ENCODE peak calls at places on chromosomes 13 and 19, in ten cellular contexts. U, Y, B, Q, W, C, G, N, D and V are unnamed samples.

GRCh38 chr13:108681986-108682562 is 52.7 kb downstream of the MYO16 start:
- DNase-seq in U (no peak), Y (no peak), B (no peak), Q (no peak), W (no peak), C (no peak), G (no peak), N (no peak), D (no peak), V (no peak)

GRCh38 chr13:30713133-30713532 is 22.2 kb upstream of the ALOX5AP start:
- DNase-seq in U (no peak), Y (no peak), B (peak; percentile 69), Q (no peak), W (no peak), C (peak; percentile 65), G (no peak), N (no peak), D (no peak), V (peak; percentile 29)

GRCh38 chr19:55636723-55637122 is 4.1 kb upstream of the ZNF580 start:
- DNase-seq in U (no peak), Y (no peak), B (no peak), Q (no peak), W (no peak), C (no peak), G (no peak), N (no peak), D (no peak), V (no peak)

GRCh38 chr19:3618144-3618810 is 8.3 kb downstream of the CACTIN start:
- DNase-seq in U (peak; percentile 73), Y (no peak), B (peak; percentile 86), Q (no peak), W (peak; percentile 67), C (no peak), G (peak; percentile 66), N (peak; percentile 63), D (peak; percentile 12), V (peak; percentile 38)

GRCh38 chr13:51148952-51149573 is 38.0 kb upstream of the C13orf42 start:
- DNase-seq in U (peak; percentile 86), Y (peak; percentile 8), B (no peak), Q (no peak), W (peak; percentile 82), C (no peak), G (peak; percentile 64), N (peak; percentile 68), D (no peak), V (peak; percentile 78)

GRCh38 chr19:29953352-29954247 is 11.6 kb downstream of the URI1 start:
- DNase-seq in U (no peak), Y (no peak), B (no peak), Q (no peak), W (peak; percentile 21), C (no peak), G (no peak), N (peak; percentile 27), D (no peak), V (no peak)

GRCh38 chr13:29958476-29958875 is 108.1 kb upstream of the UBL3 start:
- DNase-seq in U (no peak), Y (no peak), B (no peak), Q (no peak), W (no peak), C (no peak), G (no peak), N (no peak), D (no peak), V (no peak)

GRCh38 chr13:44396963-44397580 is 23.4 kb downstream of the SERP2 start:
- DNase-seq in U (no peak), Y (no peak), B (peak; percentile 59), Q (no peak), W (peak; percentile 86), C (peak; percentile 28), G (no peak), N (peak; percentile 73), D (no peak), V (no peak)

GRCh38 chr19:17304386-17305047 is 1.2 kb upstream of the MRPL34 start:
- DNase-seq in U (no peak), Y (no peak), B (no peak), Q (no peak), W (no peak), C (peak; percentile 70), G (no peak), N (no peak), D (no peak), V (no peak)

GRCh38 chr19:45404557-45405434 is at the start of gene PPP1R13L:
- DNase-seq in U (peak; percentile 98), Y (peak; percentile 94), B (peak; percentile 91), Q (peak; percentile 94), W (peak; percentile 80), C (peak; percentile 94), G (peak; percentile 80), N (peak; percentile 53), D (peak; percentile 32), V (peak; percentile 90)

GRCh38 chr19:10655457-10656312 is 1.5 kb downstream of the ILF3 start:
- DNase-seq in U (no peak), Y (peak; percentile 40), B (no peak), Q (no peak), W (peak; percentile 27), C (no peak), G (peak; percentile 38), N (no peak), D (no peak), V (peak; percentile 46)

GRCh38 chr13:29892149-29892548 is 41.7 kb upstream of the UBL3 start:
- DNase-seq in U (no peak), Y (no peak), B (no peak), Q (no peak), W (no peak), C (no peak), G (no peak), N (no peak), D (no peak), V (no peak)

GRCh38 chr19:3554254-3555083 is 2.9 kb downstream of the MFSD12 start:
- DNase-seq in U (no peak), Y (no peak), B (no peak), Q (no peak), W (no peak), C (no peak), G (no peak), N (no peak), D (no peak), V (no peak)

GRCh38 chr19:48870048-48870447 is 1.6 kb upstream of the PLEKHA4 start:
- DNase-seq in U (no peak), Y (no peak), B (no peak), Q (no peak), W (no peak), C (no peak), G (no peak), N (no peak), D (no peak), V (no peak)

GRCh38 chr19:51145926-51146493 is 3.9 kb downstream of the SIGLEC7 start:
- DNase-seq in U (no peak), Y (no peak), B (no peak), Q (no peak), W (no peak), C (no peak), G (no peak), N (no peak), D (no peak), V (no peak)
- H3K4me1 ChIP-seq in U (no peaks in the 10 kb centered on the region), Y (no peaks in the 10 kb centered on the region), B (no peaks in the 10 kb centered on the region), Q (no peaks in the 10 kb centered on the region), W (no peaks in the 10 kb centered on the region), C (peaks cover 16% of the 10 kb centered on the region), G (no peaks in the 10 kb centered on the region), N (no peaks in the 10 kb centered on the region), D (no peaks in the 10 kb centered on the region), V (no peaks in the 10 kb centered on the region)

GRCh38 chr13:26226209-26226608 is 4.1 kb upstream of the RNF6 start:
- DNase-seq in U (no peak), Y (no peak), B (no peak), Q (no peak), W (no peak), C (no peak), G (no peak), N (no peak), D (no peak), V (no peak)

GRCh38 chr13:26230703-26231102 is 8.6 kb upstream of the RNF6 start:
- DNase-seq in U (no peak), Y (no peak), B (no peak), Q (no peak), W (no peak), C (no peak), G (no peak), N (no peak), D (no peak), V (no peak)

GRCh38 chr13:26228080-26228479 is 6.0 kb upstream of the RNF6 start:
- DNase-seq in U (no peak), Y (no peak), B (no peak), Q (no peak), W (no peak), C (no peak), G (no peak), N (no peak), D (no peak), V (no peak)

GRCh38 chr13:26229080-26229615 is 7.0 kb upstream of the RNF6 start:
- DNase-seq in U (no peak), Y (no peak), B (no peak), Q (no peak), W (no peak), C (no peak), G (no peak), N (no peak), D (no peak), V (no peak)

GRCh38 chr13:26227396-26227971 is 5.4 kb upstream of the RNF6 start:
- DNase-seq in U (no peak), Y (no peak), B (no peak), Q (no peak), W (no peak), C (no peak), G (no peak), N (no peak), D (no peak), V (no peak)
- TF ChIP-seq CTCF in U (no peak), Y (no peak), B (no peak), Q (no peak), W (no peak), C (no peak), G (no peak), N (no peak), D (no peak), V (no peak)

GRCh38 chr13:81051873-81052272 is 710.9 kb upstream of the SPRY2 start:
- DNase-seq in U (no peak), Y (no peak), B (no peak), Q (no peak), W (peak; percentile 14), C (no peak), G (no peak), N (peak; percentile 18), D (no peak), V (peak; percentile 9)
- H3K4me1 ChIP-seq in U (no peaks in the 10 kb centered on the region), Y (peaks cover 6% of the 10 kb centered on the region), B (no peaks in the 10 kb centered on the region), Q (no peaks in the 10 kb centered on the region), W (no peaks in the 10 kb centered on the region), C (no peaks in the 10 kb centered on the region), G (no peaks in the 10 kb centered on the region), N (no peaks in the 10 kb centered on the region), D (no peaks in the 10 kb centered on the region), V (no peaks in the 10 kb centered on the region)

GRCh38 chr19:5997371-5997770 is 19.4 kb upstream of the RANBP3 start:
- DNase-seq in U (peak; percentile 59), Y (no peak), B (no peak), Q (no peak), W (no peak), C (no peak), G (no peak), N (no peak), D (no peak), V (no peak)
- TF ChIP-seq CTCF in U (peak; percentile 69), Y (peak; percentile 12), B (no peak), Q (peak; percentile 39), W (no peak), C (no peak), G (no peak), N (no peak), D (no peak), V (no peak)